ENCODE peak calls at places on chromosomes 11 and 22, in four cellular contexts. B is BE2C, V is BJ, R is neural crest cell. Q is an unnamed sample.

GRCh38 chr11:12236744-12237101 is 126.3 kb downstream of the MICAL2 start:
- DNase-seq in V (no peak), B (no peak), R (no peak), Q (no peak)

GRCh38 chr22:43118953-43119458 is 8.5 kb downstream of the BIK start:
- DNase-seq in V (no peak), B (peak), R (no peak), Q (no peak)

GRCh38 chr22:47270463-47271135 is 508.1 kb downstream of the TBC1D22A start:
- DNase-seq in R (no peak), V (no peak), B (no peak), Q (no peak)

GRCh38 chr11:117945047-117945820 is 16.0 kb upstream of the TMPRSS13 start:
- DNase-seq in B (no peak), R (no peak), V (no peak), Q (no peak)

GRCh38 chr11:79081441-79082124 is 359.2 kb downstream of the TENM4 start:
- DNase-seq in V (no peak), B (no peak), R (no peak), Q (no peak)

GRCh38 chr11:19935507-19935906 is 222.9 kb downstream of the NAV2 start:
- DNase-seq in V (peak), B (no peak), R (no peak), Q (no peak)

GRCh38 chr11:17692931-17693330 is 26.4 kb upstream of the MYOD1 start:
- DNase-seq in R (no peak), B (no peak), V (no peak), Q (no peak)

GRCh38 chr11:62842171-62842717 is 2.9 kb upstream of the WDR74 start:
- DNase-seq in V (no peak), R (no peak), B (peak), Q (no peak)

GRCh38 chr11:128902515-128903066 is 11.4 kb downstream of the KCNJ5 start:
- DNase-seq in V (no peak), B (no peak), R (no peak), Q (no peak)

GRCh38 chr11:76291576-76292526 is 85.5 kb upstream of the WNT11 start:
- DNase-seq in B (peak), V (no peak), R (no peak), Q (no peak)

GRCh38 chr11:70048279-70049024 is 29.7 kb upstream of the ANO1 start:
- DNase-seq in B (no peak), R (no peak), V (no peak), Q (no peak)

GRCh38 chr11:124863137-124863825 is 2.0 kb upstream of the ROBO3 start:
- DNase-seq in V (no peak), R (no peak), B (no peak), Q (no peak)

GRCh38 chr22:26529345-26529744 is 17.1 kb upstream of the TFIP11 start:
- DNase-seq in B (no peak), R (no peak), V (no peak), Q (no peak)

GRCh38 chr11:10453261-10453660 is 1.8 kb upstream of the AMPD3 start:
- DNase-seq in V (no peak), R (no peak), B (no peak), Q (no peak)

GRCh38 chr11:7677071-7677470 is 3.8 kb upstream of the CYB5R2 start:
- DNase-seq in V (peak), B (no peak), R (no peak), Q (no peak)

GRCh38 chr11:69492201-69492991 is 10.9 kb downstream of the LINC01488 start:
- DNase-seq in R (no peak), V (no peak), B (no peak), Q (no peak)

GRCh38 chr11:108221401-108221800 is 1.0 kb downstream of the NPAT start:
- DNase-seq in V (no peak), B (no peak), R (no peak), Q (no peak)

GRCh38 chr11:12433571-12434061 is 56.2 kb downstream of the PARVA start:
- DNase-seq in R (no peak), B (no peak), V (peak), Q (peak)

GRCh38 chr11:65505434-65506315 is 6.8 kb downstream of the MALAT1 start:
- DNase-seq in V (no peak), B (no peak), R (no peak), Q (no peak)

GRCh38 chr11:73178681-73179080 is 36.6 kb upstream of the FCHSD2 start:
- DNase-seq in B (no peak), R (no peak), V (no peak), Q (no peak)

GRCh38 chr11:118074785-118075184 is 2.1 kb upstream of the TMPRSS4 start:
- DNase-seq in B (no peak), R (no peak), V (no peak), Q (no peak)

GRCh38 chr22:37256075-37256726 is 12.1 kb upstream of the RAC2 start:
- DNase-seq in R (no peak), B (no peak), V (no peak), Q (no peak)

GRCh38 chr22:37254867-37255233 is 10.8 kb upstream of the RAC2 start:
- DNase-seq in R (no peak), B (no peak), V (no peak), Q (no peak)

GRCh38 chr22:37254206-37254866 is 10.3 kb upstream of the RAC2 start:
- DNase-seq in V (no peak), B (no peak), R (no peak), Q (no peak)

GRCh38 chr22:37255558-37256006 is 11.5 kb upstream of the RAC2 start:
- DNase-seq in R (no peak), V (no peak), B (no peak), Q (no peak)

DNA sequence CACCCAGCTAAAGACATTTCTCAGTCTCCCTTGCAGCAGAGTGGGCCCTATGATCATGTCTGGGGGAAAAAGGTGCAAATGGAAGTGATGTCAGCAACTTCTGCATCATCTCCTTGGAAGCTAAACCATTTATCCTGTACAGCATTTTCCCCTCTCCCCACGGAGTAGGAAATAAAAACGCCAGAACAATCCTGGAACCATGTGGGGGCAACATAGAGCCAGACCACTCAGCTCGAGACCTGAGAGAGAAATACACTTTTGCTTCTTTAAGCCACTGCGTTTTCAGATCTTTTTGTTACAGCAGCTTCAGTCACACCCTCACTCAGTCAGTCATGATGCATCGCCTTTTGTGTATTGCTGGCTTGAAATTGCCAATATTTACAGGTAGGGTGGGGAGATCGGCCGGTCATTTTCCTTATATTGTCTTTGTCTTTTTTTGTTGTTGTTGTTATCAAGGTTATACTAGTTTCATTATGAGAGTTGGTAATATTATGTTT is 9.1 kb upstream of the RAC2 start:
- DNase-seq in R (no peak), B (no peak), V (no peak), Q (no peak)
- TF ChIP-seq CTCF in R (no peak), B (peak), V (no peak), Q (no peak)

DNA sequence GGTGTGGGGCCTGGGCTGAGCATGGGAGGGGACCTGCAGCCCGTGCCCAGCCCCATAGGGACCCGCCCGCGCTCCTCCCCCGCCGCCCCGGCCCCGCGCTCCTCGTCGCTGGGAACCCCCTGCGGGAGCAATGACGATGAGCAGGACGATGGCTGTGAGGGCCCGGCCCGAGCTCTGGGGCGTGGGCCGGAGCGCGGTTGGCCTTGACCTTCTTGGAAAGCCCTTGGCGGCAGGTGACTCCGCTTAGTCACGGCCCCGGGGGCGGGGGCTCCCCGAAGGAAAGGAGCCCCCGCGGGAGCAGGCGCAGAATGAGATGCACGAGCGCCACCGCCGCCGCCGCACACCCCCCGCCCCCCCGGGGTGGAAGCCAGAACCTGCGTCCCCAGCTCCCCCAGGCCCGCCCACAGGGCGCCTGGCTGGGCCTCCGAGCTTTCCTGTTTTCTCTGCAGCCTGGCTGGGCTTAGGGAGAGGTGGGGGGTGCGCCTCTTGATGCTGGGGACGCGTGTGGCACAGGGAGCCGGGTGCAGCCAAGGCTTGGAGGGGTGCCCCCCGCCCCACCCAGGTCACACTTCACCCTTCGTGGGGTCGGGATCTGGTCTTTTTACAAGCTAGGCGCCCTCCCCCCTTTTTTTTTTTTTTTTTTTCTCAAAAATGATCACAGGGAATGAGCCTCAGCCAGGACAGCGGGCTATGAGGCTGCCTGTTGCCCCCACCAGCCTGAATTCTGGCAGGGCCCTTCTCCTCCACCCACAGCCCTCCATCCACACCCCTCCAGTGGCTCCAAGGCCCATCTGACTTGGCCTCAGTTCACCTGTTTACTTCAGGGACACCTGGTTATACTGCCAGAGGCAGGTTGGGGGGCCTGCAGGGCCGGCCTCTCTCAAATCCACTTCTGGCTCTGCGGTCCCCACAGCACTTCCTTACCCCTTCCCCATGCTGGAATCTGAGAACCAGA is 17.9 kb downstream of the CRELD2 start:
- DNase-seq in B (peak), R (no peak), V (peak), Q (peak)
- TF ChIP-seq CTCF in B (no peak), R (no peak), V (no peak), Q (no peak)

GRCh38 chr11:45846974-45847907 is at the start of gene CRY2:
- DNase-seq in V (peak), B (peak), R (peak), Q (peak)

GRCh38 chr11:45847908-45848316 is 637 bp downstream of the CRY2 start:
- DNase-seq in V (no peak), R (peak), B (peak), Q (no peak)

GRCh38 chr11:45850446-45850845 is 3.2 kb downstream of the CRY2 start:
- DNase-seq in B (no peak), V (no peak), R (no peak), Q (no peak)

GRCh38 chr11:45846174-45846675 is 1.1 kb upstream of the CRY2 start:
- DNase-seq in R (no peak), B (no peak), V (no peak), Q (no peak)

GRCh38 chr11:45848654-45849081 is 1.4 kb downstream of the CRY2 start:
- DNase-seq in V (no peak), R (no peak), B (no peak), Q (no peak)
- TF ChIP-seq CTCF in V (no peak), R (no peak), B (no peak), Q (no peak)

GRCh38 chr11:113372317-113372716 is 15.3 kb upstream of the ANKK1 start:
- DNase-seq in R (no peak), B (no peak), V (no peak), Q (no peak)
- TF ChIP-seq CTCF in R (peak), B (peak), V (no peak), Q (no peak)

GRCh38 chr11:95150977-95151684 is 61.5 kb downstream of the ENDOD1 start:
- DNase-seq in R (peak), V (no peak), B (peak), Q (peak)
- TF ChIP-seq CTCF in R (peak), V (peak), B (peak), Q (peak)

GRCh38 chr22:23215294-23216204 is 35.2 kb downstream of the BCR start:
- DNase-seq in V (no peak), B (no peak), R (no peak), Q (no peak)
- TF ChIP-seq CTCF in V (no peak), B (no peak), R (no peak), Q (no peak)

Q was measured in AG09319.